ENCODE peak calls at places on chromosomes 3 and 15, in nine cellular contexts. One of them, this sample, is unnamed.
A peak's percentile ranks its signal among the peaks of the same experiment; 100 is the strongest.

GRCh38 chr15:72169921-72170611 is 27.5 kb downstream of the GRAMD2A start:
- DNase-seq in A549: no peak
- DNase-seq in endothelial cell: no peak
- DNase-seq in neural progenitor cell: no peak
- DNase-seq in thoracic aorta: no peak
- DNase-seq in Panc1: no peak
- DNase-seq in NB4: no peak
- DNase-seq in cardiac fibroblast: no peak
- DNase-seq in DND-41: no peak
- DNase-seq in this sample: no peak

GRCh38 chr15:43150171-43150929 is 17.0 kb downstream of the TMEM62 start:
- DNase-seq in cardiac fibroblast: peak; percentile 86
- DNase-seq in thoracic aorta: no peak
- DNase-seq in DND-41: no peak
- DNase-seq in A549: peak; percentile 18
- DNase-seq in neural progenitor cell: no peak
- DNase-seq in endothelial cell: no peak
- DNase-seq in Panc1: no peak
- DNase-seq in NB4: no peak
- DNase-seq in this sample: no peak

GRCh38 chr3:23217872-23218554 is 14.9 kb downstream of the UBE2E2 start:
- DNase-seq in NB4: no peak
- DNase-seq in endothelial cell: no peak
- DNase-seq in thoracic aorta: no peak
- DNase-seq in DND-41: no peak
- DNase-seq in cardiac fibroblast: no peak
- DNase-seq in neural progenitor cell: no peak
- DNase-seq in A549: no peak
- DNase-seq in Panc1: no peak
- DNase-seq in this sample: no peak

GRCh38 chr3:63656791-63657190 is 4.3 kb downstream of the SNTN start:
- DNase-seq in DND-41: no peak
- DNase-seq in cardiac fibroblast: no peak
- DNase-seq in neural progenitor cell: no peak
- DNase-seq in thoracic aorta: no peak
- DNase-seq in A549: no peak
- DNase-seq in Panc1: no peak
- DNase-seq in NB4: no peak
- DNase-seq in endothelial cell: no peak
- DNase-seq in this sample: no peak

GRCh38 chr15:70167155-70167554 is 69.4 kb upstream of the TLE3 start:
- DNase-seq in NB4: no peak
- DNase-seq in neural progenitor cell: no peak
- DNase-seq in Panc1: no peak
- DNase-seq in DND-41: no peak
- DNase-seq in thoracic aorta: no peak
- DNase-seq in endothelial cell: no peak
- DNase-seq in cardiac fibroblast: no peak
- DNase-seq in A549: no peak
- DNase-seq in this sample: no peak

GRCh38 chr15:38257676-38258075 is 5.0 kb downstream of the SPRED1 start:
- DNase-seq in NB4: no peak
- DNase-seq in neural progenitor cell: no peak
- DNase-seq in thoracic aorta: no peak
- DNase-seq in Panc1: no peak
- DNase-seq in A549: no peak
- DNase-seq in cardiac fibroblast: no peak
- DNase-seq in DND-41: no peak
- DNase-seq in endothelial cell: no peak
- DNase-seq in this sample: no peak

GRCh38 chr15:79965836-79966630 is 5.0 kb downstream of the BCL2A1 start:
- DNase-seq in DND-41: no peak
- DNase-seq in neural progenitor cell: no peak
- DNase-seq in endothelial cell: no peak
- DNase-seq in NB4: no peak
- DNase-seq in thoracic aorta: no peak
- DNase-seq in Panc1: peak; percentile 88
- DNase-seq in A549: no peak
- DNase-seq in cardiac fibroblast: no peak
- DNase-seq in this sample: no peak

GRCh38 chr15:53437985-53438841 is 321.2 kb downstream of the WDR72 start:
- DNase-seq in thoracic aorta: no peak
- DNase-seq in Panc1: no peak
- DNase-seq in neural progenitor cell: no peak
- DNase-seq in NB4: no peak
- DNase-seq in A549: no peak
- DNase-seq in DND-41: no peak
- DNase-seq in cardiac fibroblast: no peak
- DNase-seq in endothelial cell: no peak
- DNase-seq in this sample: no peak

GRCh38 chr3:4732974-4733373 is 239.8 kb downstream of the ITPR1 start:
- DNase-seq in NB4: no peak
- DNase-seq in DND-41: no peak
- DNase-seq in neural progenitor cell: peak; percentile 17
- DNase-seq in cardiac fibroblast: no peak
- DNase-seq in A549: no peak
- DNase-seq in Panc1: no peak
- DNase-seq in thoracic aorta: no peak
- DNase-seq in endothelial cell: no peak
- DNase-seq in this sample: no peak

GRCh38 chr3:4734454-4734853 is 241.3 kb downstream of the ITPR1 start:
- DNase-seq in cardiac fibroblast: no peak
- DNase-seq in NB4: no peak
- DNase-seq in thoracic aorta: no peak
- DNase-seq in A549: no peak
- DNase-seq in DND-41: no peak
- DNase-seq in Panc1: no peak
- DNase-seq in endothelial cell: no peak
- DNase-seq in neural progenitor cell: no peak
- DNase-seq in this sample: no peak

GRCh38 chr3:4729061-4729973 is 236.2 kb downstream of the ITPR1 start:
- DNase-seq in A549: no peak
- DNase-seq in DND-41: no peak
- DNase-seq in NB4: no peak
- DNase-seq in cardiac fibroblast: no peak
- DNase-seq in neural progenitor cell: no peak
- DNase-seq in Panc1: no peak
- DNase-seq in endothelial cell: no peak
- DNase-seq in thoracic aorta: no peak
- DNase-seq in this sample: no peak

GRCh38 chr3:4731543-4732111 is 238.5 kb downstream of the ITPR1 start:
- DNase-seq in cardiac fibroblast: no peak
- DNase-seq in NB4: no peak
- DNase-seq in A549: no peak
- DNase-seq in Panc1: no peak
- DNase-seq in endothelial cell: no peak
- DNase-seq in DND-41: no peak
- DNase-seq in neural progenitor cell: no peak
- DNase-seq in thoracic aorta: no peak
- DNase-seq in this sample: no peak

GRCh38 chr3:4730734-4731133 is 237.6 kb downstream of the ITPR1 start:
- DNase-seq in DND-41: no peak
- DNase-seq in neural progenitor cell: no peak
- DNase-seq in NB4: no peak
- DNase-seq in endothelial cell: no peak
- DNase-seq in thoracic aorta: no peak
- DNase-seq in cardiac fibroblast: no peak
- DNase-seq in A549: no peak
- DNase-seq in Panc1: no peak
- DNase-seq in this sample: no peak
- TF ChIP-seq CTCF in DND-41: no peak
- TF ChIP-seq CTCF in neural progenitor cell: no peak
- TF ChIP-seq CTCF in NB4: no peak
- TF ChIP-seq CTCF in endothelial cell: no peak
- TF ChIP-seq CTCF in thoracic aorta: no peak
- TF ChIP-seq CTCF in cardiac fibroblast: no peak
- TF ChIP-seq CTCF in A549: no peak
- TF ChIP-seq CTCF in Panc1: no peak
- TF ChIP-seq CTCF in this sample: no peak

DNA sequence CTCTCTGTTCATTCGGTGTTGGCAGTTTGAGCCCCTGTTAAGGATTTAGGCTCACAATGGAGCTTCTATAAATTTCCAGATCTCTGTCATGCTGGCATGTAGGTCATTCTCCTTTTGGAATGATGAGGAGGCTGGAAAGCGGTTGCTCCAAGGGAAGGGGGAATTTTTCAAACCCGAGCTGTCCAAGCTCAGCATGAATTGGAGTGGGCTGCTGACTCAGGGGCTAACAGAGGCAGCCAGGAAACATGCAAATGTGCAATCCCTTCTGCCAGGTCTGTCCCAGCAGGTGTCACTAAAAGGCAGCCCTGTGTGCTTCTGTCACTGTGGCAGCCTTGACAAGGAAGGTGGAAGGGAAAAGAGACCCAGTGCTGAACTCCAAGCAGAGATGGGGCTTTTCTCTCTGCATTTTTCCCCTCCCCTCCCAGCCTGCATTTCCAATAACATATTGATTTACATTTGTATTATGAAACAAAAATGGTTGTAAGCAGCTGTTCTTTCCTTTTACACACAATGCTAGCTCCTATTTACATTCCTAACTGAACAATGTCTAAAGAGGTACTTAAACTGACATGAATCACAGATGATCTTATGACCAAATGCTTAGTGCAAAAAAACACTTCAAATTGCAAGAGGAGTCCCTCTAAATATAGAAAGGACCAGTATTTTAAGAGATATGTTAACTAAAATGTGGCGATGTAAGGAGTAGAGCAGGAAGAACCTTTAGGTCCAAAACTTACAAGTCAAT is 84.4 kb upstream of the ATP10A start:
- DNase-seq in endothelial cell: no peak
- DNase-seq in thoracic aorta: no peak
- DNase-seq in cardiac fibroblast: no peak
- DNase-seq in A549: no peak
- DNase-seq in neural progenitor cell: peak; percentile 70
- DNase-seq in NB4: peak; percentile 38
- DNase-seq in Panc1: no peak
- DNase-seq in DND-41: no peak
- DNase-seq in this sample: no peak
- TF ChIP-seq CTCF in endothelial cell: no peak
- TF ChIP-seq CTCF in thoracic aorta: no peak
- TF ChIP-seq CTCF in cardiac fibroblast: no peak
- TF ChIP-seq CTCF in A549: peak; percentile 3
- TF ChIP-seq CTCF in neural progenitor cell: peak; percentile 50
- TF ChIP-seq CTCF in NB4: no peak
- TF ChIP-seq CTCF in Panc1: peak; percentile 25
- TF ChIP-seq CTCF in DND-41: no peak
- TF ChIP-seq CTCF in this sample: peak; percentile 59

GRCh38 chr3:48662140-48662752 is 440 bp downstream of the CELSR3 start:
- DNase-seq in NB4: no peak
- DNase-seq in A549: no peak
- DNase-seq in endothelial cell: no peak
- DNase-seq in thoracic aorta: no peak
- DNase-seq in neural progenitor cell: peak; percentile 59
- DNase-seq in DND-41: no peak
- DNase-seq in cardiac fibroblast: no peak
- DNase-seq in Panc1: no peak
- DNase-seq in this sample: no peak

GRCh38 chr3:48664929-48665328 is 2.2 kb upstream of the CELSR3 start:
- DNase-seq in neural progenitor cell: no peak
- DNase-seq in NB4: no peak
- DNase-seq in A549: no peak
- DNase-seq in thoracic aorta: no peak
- DNase-seq in endothelial cell: no peak
- DNase-seq in cardiac fibroblast: no peak
- DNase-seq in DND-41: no peak
- DNase-seq in Panc1: no peak
- DNase-seq in this sample: no peak

GRCh38 chr3:48662753-48663488 is at the start of gene CELSR3:
- DNase-seq in A549: peak; percentile 51
- DNase-seq in thoracic aorta: no peak
- DNase-seq in NB4: no peak
- DNase-seq in Panc1: no peak
- DNase-seq in DND-41: no peak
- DNase-seq in cardiac fibroblast: peak; percentile 95
- DNase-seq in endothelial cell: peak; percentile 81
- DNase-seq in neural progenitor cell: peak; percentile 96
- DNase-seq in this sample: peak; percentile 97

GRCh38 chr3:48663489-48664312 is 1.0 kb upstream of the CELSR3 start:
- DNase-seq in neural progenitor cell: peak; percentile 99
- DNase-seq in Panc1: peak; percentile 87
- DNase-seq in endothelial cell: peak; percentile 97
- DNase-seq in thoracic aorta: peak; percentile 93
- DNase-seq in NB4: no peak
- DNase-seq in DND-41: no peak
- DNase-seq in cardiac fibroblast: peak; percentile 99
- DNase-seq in A549: peak; percentile 97
- DNase-seq in this sample: peak; percentile 99

GRCh38 chr3:48664313-48664644 is 1.6 kb upstream of the CELSR3 start:
- DNase-seq in A549: no peak
- DNase-seq in neural progenitor cell: no peak
- DNase-seq in Panc1: no peak
- DNase-seq in NB4: no peak
- DNase-seq in thoracic aorta: no peak
- DNase-seq in endothelial cell: no peak
- DNase-seq in DND-41: no peak
- DNase-seq in cardiac fibroblast: no peak
- DNase-seq in this sample: no peak
- TF ChIP-seq CTCF in A549: no peak
- TF ChIP-seq CTCF in neural progenitor cell: no peak
- TF ChIP-seq CTCF in Panc1: no peak
- TF ChIP-seq CTCF in NB4: no peak
- TF ChIP-seq CTCF in thoracic aorta: peak; percentile 36
- TF ChIP-seq CTCF in endothelial cell: peak; percentile 14
- TF ChIP-seq CTCF in DND-41: no peak
- TF ChIP-seq CTCF in cardiac fibroblast: no peak
- TF ChIP-seq CTCF in this sample: peak; percentile 65

GRCh38 chr3:132549169-132549568 is 47.9 kb upstream of the ACKR4 start:
- DNase-seq in neural progenitor cell: no peak
- DNase-seq in Panc1: no peak
- DNase-seq in DND-41: no peak
- DNase-seq in NB4: no peak
- DNase-seq in endothelial cell: no peak
- DNase-seq in A549: no peak
- DNase-seq in cardiac fibroblast: no peak
- DNase-seq in thoracic aorta: no peak
- DNase-seq in this sample: no peak

GRCh38 chr3:132554437-132554836 is 42.6 kb upstream of the ACKR4 start:
- DNase-seq in endothelial cell: no peak
- DNase-seq in neural progenitor cell: no peak
- DNase-seq in cardiac fibroblast: peak; percentile 52
- DNase-seq in NB4: no peak
- DNase-seq in DND-41: no peak
- DNase-seq in Panc1: no peak
- DNase-seq in thoracic aorta: no peak
- DNase-seq in A549: no peak
- DNase-seq in this sample: no peak

GRCh38 chr3:132550579-132551305 is 46.3 kb upstream of the ACKR4 start:
- DNase-seq in endothelial cell: no peak
- DNase-seq in DND-41: peak; percentile 17
- DNase-seq in NB4: peak; percentile 41
- DNase-seq in cardiac fibroblast: no peak
- DNase-seq in neural progenitor cell: no peak
- DNase-seq in Panc1: no peak
- DNase-seq in A549: no peak
- DNase-seq in thoracic aorta: no peak
- DNase-seq in this sample: no peak

GRCh38 chr3:132553811-132554210 is 43.3 kb upstream of the ACKR4 start:
- DNase-seq in DND-41: no peak
- DNase-seq in NB4: no peak
- DNase-seq in endothelial cell: no peak
- DNase-seq in cardiac fibroblast: peak; percentile 6
- DNase-seq in neural progenitor cell: no peak
- DNase-seq in thoracic aorta: no peak
- DNase-seq in A549: no peak
- DNase-seq in Panc1: no peak
- DNase-seq in this sample: no peak

DNA sequence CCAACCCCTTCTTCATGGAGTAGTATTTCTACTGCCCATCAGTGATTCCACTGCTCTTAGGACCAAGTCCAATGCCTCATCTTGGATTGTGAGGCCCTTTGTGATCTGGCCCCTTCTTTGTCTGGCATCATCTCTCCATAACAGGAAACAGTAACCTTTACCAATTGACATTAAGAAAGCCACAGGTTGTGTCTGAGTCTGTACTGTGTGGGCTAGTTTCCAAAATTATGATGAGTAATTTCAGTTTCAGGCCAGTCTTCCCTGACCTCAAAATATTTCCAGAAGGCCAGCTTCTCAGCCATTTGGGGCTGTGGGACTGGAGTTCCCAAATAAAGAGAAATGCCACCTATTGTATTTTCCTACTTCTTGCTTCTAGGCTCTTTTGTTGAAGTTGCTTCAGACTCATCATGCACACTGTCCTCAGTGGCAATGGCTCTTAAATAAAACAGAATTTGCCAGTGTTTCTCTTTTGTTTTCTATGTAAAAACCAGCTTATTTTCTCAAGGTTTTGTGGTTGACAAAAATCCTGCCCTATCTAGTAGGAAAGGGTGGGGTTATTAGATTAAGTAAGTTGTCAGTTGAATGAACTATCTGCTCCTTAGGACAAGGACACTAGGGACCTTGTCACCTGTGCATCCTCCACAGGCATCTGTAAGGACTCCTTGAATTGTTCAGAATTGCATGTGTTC is 47.0 kb upstream of the ACKR4 start:
- DNase-seq in NB4: peak; percentile 5
- DNase-seq in endothelial cell: no peak
- DNase-seq in neural progenitor cell: no peak
- DNase-seq in thoracic aorta: no peak
- DNase-seq in Panc1: no peak
- DNase-seq in A549: no peak
- DNase-seq in DND-41: no peak
- DNase-seq in cardiac fibroblast: peak; percentile 67
- DNase-seq in this sample: no peak
- TF ChIP-seq CTCF in NB4: no peak
- TF ChIP-seq CTCF in endothelial cell: no peak
- TF ChIP-seq CTCF in neural progenitor cell: no peak
- TF ChIP-seq CTCF in thoracic aorta: no peak
- TF ChIP-seq CTCF in Panc1: no peak
- TF ChIP-seq CTCF in A549: no peak
- TF ChIP-seq CTCF in DND-41: no peak
- TF ChIP-seq CTCF in cardiac fibroblast: no peak
- TF ChIP-seq CTCF in this sample: no peak